ENCODE peak calls at places on chromosome 5, in seven cellular contexts. U, H, S, Y, L, N and V are unnamed samples.
A peak's percentile ranks its signal among the peaks of the same experiment; 100 is the strongest.

GRCh38 chr5:148214665-148215064 is 11.8 kb downstream of the SPINK6 start:
- DNase-seq in U (no peak), H (no peak), S (no peak), Y (peak; percentile 23), L (no peak), N (no peak), V (no peak)

GRCh38 chr5:97098864-97099454 is 43.5 kb downstream of the LIX1 start:
- DNase-seq in U (no peak), H (no peak), S (no peak), Y (no peak), L (no peak), N (no peak), V (no peak)

GRCh38 chr5:67793966-67794365 is 421.6 kb upstream of the PIK3R1 start:
- DNase-seq in U (no peak), H (no peak), S (no peak), Y (no peak), L (no peak), N (no peak), V (no peak)

GRCh38 chr5:124670672-124671592 is 75.5 kb downstream of the ZNF608 start:
- DNase-seq in U (no peak), H (no peak), S (no peak), Y (no peak), L (no peak), N (no peak), V (no peak)

GRCh38 chr5:106094128-106094726 is 1576.5 kb downstream of the EFNA5 start:
- DNase-seq in U (no peak), H (no peak), S (peak; percentile 87), Y (peak; percentile 76), L (no peak), N (no peak), V (peak; percentile 80)

GRCh38 chr5:173155912-173156311 is 11.6 kb downstream of the BNIP1 start:
- DNase-seq in U (no peak), H (no peak), S (no peak), Y (no peak), L (no peak), N (no peak), V (no peak)

GRCh38 chr5:72167790-72168189 is 60.5 kb downstream of the MAP1B start:
- DNase-seq in U (no peak), H (peak; percentile 71), S (no peak), Y (no peak), L (no peak), N (no peak), V (no peak)

GRCh38 chr5:89437450-89438435 is 554.8 kb upstream of the MEF2C start:
- DNase-seq in U (no peak), H (no peak), S (no peak), Y (no peak), L (no peak), N (no peak), V (no peak)

GRCh38 chr5:90294604-90295003 is 115.0 kb downstream of the CETN3 start:
- DNase-seq in U (no peak), H (no peak), S (no peak), Y (no peak), L (no peak), N (no peak), V (no peak)

GRCh38 chr5:93517828-93518227 is 63.2 kb downstream of the NR2F1-AS1 start:
- DNase-seq in U (no peak), H (no peak), S (no peak), Y (no peak), L (no peak), N (no peak), V (no peak)

GRCh38 chr5:157516016-157516415 is 56.0 kb downstream of the NIPAL4 start:
- DNase-seq in U (no peak), H (no peak), S (no peak), Y (no peak), L (no peak), N (no peak), V (no peak)

GRCh38 chr5:61817472-61818326 is 485.6 kb downstream of the ZSWIM6 start:
- DNase-seq in U (peak; percentile 26), H (no peak), S (no peak), Y (peak; percentile 61), L (peak; percentile 22), N (peak; percentile 56), V (no peak)

GRCh38 chr5:18772475-18772874 is 1138.2 kb downstream of the TAF11L14 start:
- DNase-seq in U (peak; percentile 11), H (no peak), S (no peak), Y (no peak), L (no peak), N (peak; percentile 18), V (no peak)

DNA sequence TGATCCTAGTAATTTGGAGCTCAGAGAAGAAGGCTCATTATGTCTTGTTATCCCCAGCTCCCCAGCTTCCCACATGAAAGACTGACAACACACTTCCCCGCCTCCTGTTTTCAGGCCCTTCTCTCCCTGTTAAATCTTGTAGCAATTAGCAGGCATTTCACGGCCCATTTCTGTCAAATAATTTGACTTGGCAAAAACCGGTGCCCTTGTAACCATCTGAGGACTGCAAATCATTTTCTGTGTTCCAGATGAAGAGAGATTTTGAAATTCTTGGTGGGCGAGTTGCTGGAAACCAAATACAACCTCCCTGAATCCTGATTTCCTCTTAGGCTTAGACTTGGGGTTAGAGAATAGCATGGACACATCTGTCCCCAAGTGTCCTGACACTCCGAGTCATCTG is 109.7 kb downstream of the MSX2 start:
- DNase-seq in U (no peak), H (no peak), S (no peak), Y (no peak), L (no peak), N (no peak), V (no peak)
- TF ChIP-seq CTCF in U (no peak), H (no peak), S (no peak), Y (no peak), L (no peak), N (no peak), V (no peak)

DNA sequence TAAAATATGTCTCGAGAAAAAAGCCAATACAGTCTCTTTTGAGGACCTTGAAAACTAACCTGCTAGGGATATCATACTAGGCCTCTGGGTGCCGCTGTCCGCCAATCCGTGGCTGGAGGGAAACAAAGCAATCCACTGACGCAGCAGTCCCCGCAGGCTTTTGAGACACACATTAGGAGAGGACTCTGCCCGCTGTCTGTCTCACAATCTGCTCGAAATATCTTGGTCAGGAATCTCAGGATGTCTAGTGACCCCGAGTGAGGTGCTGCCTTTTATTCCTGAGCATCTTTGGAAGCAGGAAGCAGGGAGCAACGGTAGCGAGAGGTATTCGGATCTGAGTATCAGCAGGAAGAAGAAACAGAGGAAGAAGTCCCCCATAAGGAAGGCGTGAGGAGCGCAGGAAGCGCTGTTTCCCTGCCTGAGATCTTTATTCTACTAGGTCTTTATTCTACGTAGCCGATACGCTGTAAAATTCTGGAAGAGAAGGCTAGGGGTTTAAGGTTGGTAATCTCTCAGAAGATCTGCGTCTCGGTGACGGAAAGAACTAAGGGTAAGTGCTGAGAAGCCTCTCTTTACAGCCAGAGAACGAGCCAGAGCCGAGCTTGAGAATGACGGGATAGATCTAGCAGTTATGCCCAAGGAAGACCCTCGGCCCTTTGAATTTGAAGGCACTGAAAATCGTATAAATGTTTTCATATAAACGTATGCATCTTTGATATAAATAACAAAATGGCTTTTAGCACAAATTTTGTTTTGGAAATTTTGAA is 4.0 kb upstream of the PCDHGA1 start:
- DNase-seq in U (peak; percentile 80), H (peak; percentile 74), S (peak; percentile 75), Y (peak; percentile 77), L (no peak), N (peak; percentile 28), V (peak; percentile 30)
- TF ChIP-seq POLR2A in U (peak; percentile 72), H (no peak), S (no peak), Y (no peak), L (no peak), N (no peak), V (no peak)

GRCh38 chr5:132776077-132776931 is 735 bp downstream of the SEPTIN8 start:
- DNase-seq in U (peak; percentile 75), H (no peak), S (no peak), Y (peak; percentile 37), L (no peak), N (peak; percentile 25), V (peak; percentile 88)

GRCh38 chr5:132778856-132779255 is 1.8 kb upstream of the SEPTIN8 start:
- DNase-seq in U (no peak), H (no peak), S (no peak), Y (no peak), L (no peak), N (no peak), V (no peak)

GRCh38 chr5:132777209-132778069 is at the start of gene SEPTIN8:
- DNase-seq in U (peak; percentile 77), H (peak; percentile 75), S (no peak), Y (peak; percentile 33), L (no peak), N (peak; percentile 55), V (no peak)

GRCh38 chr5:132776932-132777208 is 169 bp downstream of the SEPTIN8 start:
- DNase-seq in U (no peak), H (no peak), S (no peak), Y (no peak), L (no peak), N (no peak), V (no peak)

GRCh38 chr5:132778129-132778528 is 1.1 kb upstream of the SEPTIN8 start:
- DNase-seq in U (no peak), H (no peak), S (no peak), Y (no peak), L (no peak), N (no peak), V (no peak)
- H3K4me3 ChIP-seq in U (peak overlapping the region; percentile 58), H (peak overlapping the region; percentile 98), S (peak overlapping the region; percentile 99), Y (no peak overlapping the region), L (no peak overlapping the region), N (no peak overlapping the region), V (no peak overlapping the region)

GRCh38 chr5:180799194-180799593 is 3.4 kb downstream of the MGAT1 start:
- DNase-seq in U (no peak), H (no peak), S (no peak), Y (no peak), L (no peak), N (peak; percentile 78), V (peak; percentile 14)

GRCh38 chr5:180802325-180803180 is at the start of gene MGAT1:
- DNase-seq in U (peak; percentile 96), H (peak; percentile 94), S (peak; percentile 84), Y (peak; percentile 87), L (no peak), N (peak; percentile 85), V (peak; percentile 89)

GRCh38 chr5:180798193-180798592 is 4.4 kb downstream of the MGAT1 start:
- DNase-seq in U (no peak), H (no peak), S (no peak), Y (no peak), L (no peak), N (no peak), V (no peak)

GRCh38 chr5:180801596-180802324 is 846 bp downstream of the MGAT1 start:
- DNase-seq in U (no peak), H (no peak), S (no peak), Y (peak; percentile 44), L (no peak), N (no peak), V (peak; percentile 80)

DNA sequence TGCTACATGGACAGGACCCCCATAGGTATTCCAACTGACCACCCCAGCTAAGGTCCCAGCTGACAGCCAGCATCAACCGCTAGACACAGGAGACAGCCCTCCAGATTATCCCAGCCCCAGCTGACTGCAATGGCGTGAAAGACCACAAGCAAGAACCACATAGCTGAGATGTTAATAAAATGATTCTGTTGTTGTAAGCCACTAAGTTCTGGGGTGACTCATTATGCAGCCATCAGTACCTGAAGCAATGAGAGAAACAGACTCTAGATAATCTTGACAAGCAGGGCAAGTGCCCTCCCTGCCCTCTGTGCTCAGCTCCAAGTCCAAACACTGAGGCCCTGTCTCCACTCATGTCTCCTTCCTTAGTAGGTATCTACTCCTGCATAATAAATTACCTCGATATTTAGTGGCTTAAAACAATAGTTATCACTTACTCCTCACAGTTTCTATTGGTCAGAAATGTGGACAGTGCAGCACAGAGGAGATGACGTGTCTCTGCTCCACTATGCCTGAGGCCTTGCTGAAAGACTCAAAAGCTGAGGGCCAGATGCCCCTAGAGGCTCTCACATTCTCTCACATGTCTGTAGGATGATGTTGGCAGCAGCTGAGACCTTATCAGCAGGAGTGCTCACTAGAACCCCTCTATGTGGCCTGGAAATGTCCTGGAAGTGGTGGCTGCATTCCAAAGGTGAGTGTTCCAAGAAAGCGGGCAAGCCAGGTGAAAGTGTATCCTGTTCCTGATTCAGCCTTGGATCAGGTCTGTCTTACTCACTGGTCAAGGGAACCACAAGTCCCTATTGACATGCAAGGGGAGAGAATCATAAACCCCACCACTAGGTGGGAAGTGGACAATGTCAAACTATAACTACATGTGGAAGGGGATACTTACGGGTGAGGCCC is 2.5 kb downstream of the MGAT1 start:
- DNase-seq in U (no peak), H (no peak), S (no peak), Y (no peak), L (no peak), N (no peak), V (no peak)
- TF ChIP-seq CTCF in U (peak; percentile 26), H (no peak), S (no peak), Y (peak; percentile 15), L (no peak), N (peak; percentile 11), V (no peak)